ENCODE peak calls at places on chromosome X, in seven cellular contexts. One of them, this sample, is unnamed.

GRCh38 chrX:100647739-100648138 is 3.7 kb downstream of the SRPX2 start:
- DNase-seq in mesendoderm: no peak
- DNase-seq in trophoblast cell: no peak
- DNase-seq in neuronal stem cell: no peak
- DNase-seq in H9: no peak
- DNase-seq in IMR-90: no peak
- DNase-seq in H1: no peak
- DNase-seq in this sample: peak; percentile 29

GRCh38 chrX:16869393-16870094 is 618 bp downstream of the RBBP7 start:
- DNase-seq in H1: peak; percentile 48
- DNase-seq in neuronal stem cell: peak; percentile 17
- DNase-seq in trophoblast cell: peak; percentile 35
- DNase-seq in IMR-90: peak; percentile 18
- DNase-seq in mesendoderm: peak; percentile 38
- DNase-seq in H9: peak; percentile 58
- DNase-seq in this sample: peak; percentile 15

GRCh38 chrX:67961516-67961915 is 417.7 kb downstream of the AR start:
- DNase-seq in H9: no peak
- DNase-seq in mesendoderm: no peak
- DNase-seq in H1: no peak
- DNase-seq in trophoblast cell: no peak
- DNase-seq in IMR-90: no peak
- DNase-seq in neuronal stem cell: no peak
- DNase-seq in this sample: no peak

GRCh38 chrX:141220342-141221008 is 21.8 kb downstream of the SPANXC start:
- DNase-seq in neuronal stem cell: no peak
- DNase-seq in trophoblast cell: peak; percentile 15
- DNase-seq in H9: no peak
- DNase-seq in H1: no peak
- DNase-seq in IMR-90: peak; percentile 74
- DNase-seq in mesendoderm: peak; percentile 42
- DNase-seq in this sample: peak; percentile 72

GRCh38 chrX:79975605-79976004 is 38.9 kb upstream of the TBX22 start:
- DNase-seq in IMR-90: no peak
- DNase-seq in mesendoderm: no peak
- DNase-seq in trophoblast cell: no peak
- DNase-seq in H9: no peak
- DNase-seq in H1: no peak
- DNase-seq in neuronal stem cell: no peak
- DNase-seq in this sample: no peak

GRCh38 chrX:129759576-129760061 is 20.1 kb upstream of the SASH3 start:
- DNase-seq in trophoblast cell: peak; percentile 59
- DNase-seq in H1: no peak
- DNase-seq in mesendoderm: no peak
- DNase-seq in IMR-90: peak; percentile 83
- DNase-seq in H9: no peak
- DNase-seq in neuronal stem cell: no peak
- DNase-seq in this sample: peak; percentile 68

GRCh38 chrX:103254171-103254824 is 657 bp downstream of the TCEAL8 start:
- DNase-seq in trophoblast cell: peak; percentile 32
- DNase-seq in IMR-90: peak; percentile 23
- DNase-seq in neuronal stem cell: peak; percentile 45
- DNase-seq in H1: peak; percentile 73
- DNase-seq in mesendoderm: peak; percentile 98
- DNase-seq in H9: peak; percentile 98
- DNase-seq in this sample: peak; percentile 54

GRCh38 chrX:47562615-47563243 is 1.7 kb downstream of the ARAF start:
- DNase-seq in trophoblast cell: peak; percentile 19
- DNase-seq in H1: no peak
- DNase-seq in IMR-90: no peak
- DNase-seq in neuronal stem cell: no peak
- DNase-seq in mesendoderm: peak; percentile 48
- DNase-seq in H9: no peak
- DNase-seq in this sample: peak; percentile 47

GRCh38 chrX:71282514-71283408 is 674 bp upstream of the NONO start:
- DNase-seq in mesendoderm: peak; percentile 57
- DNase-seq in H1: peak; percentile 64
- DNase-seq in H9: no peak
- DNase-seq in neuronal stem cell: peak; percentile 6
- DNase-seq in IMR-90: peak; percentile 45
- DNase-seq in trophoblast cell: peak; percentile 11
- DNase-seq in this sample: no peak

GRCh38 chrX:14032383-14032782 is 2.7 kb upstream of the GEMIN8 start:
- DNase-seq in mesendoderm: peak; percentile 55
- DNase-seq in IMR-90: peak; percentile 61
- DNase-seq in H9: no peak
- DNase-seq in trophoblast cell: peak; percentile 76
- DNase-seq in neuronal stem cell: peak; percentile 35
- DNase-seq in H1: no peak
- DNase-seq in this sample: peak; percentile 47

GRCh38 chrX:150934453-150934852 is 36.0 kb upstream of the CD99L2 start:
- DNase-seq in H1: no peak
- DNase-seq in H9: peak; percentile 81
- DNase-seq in neuronal stem cell: no peak
- DNase-seq in trophoblast cell: no peak
- DNase-seq in IMR-90: peak; percentile 66
- DNase-seq in mesendoderm: peak; percentile 91
- DNase-seq in this sample: no peak

DNA sequence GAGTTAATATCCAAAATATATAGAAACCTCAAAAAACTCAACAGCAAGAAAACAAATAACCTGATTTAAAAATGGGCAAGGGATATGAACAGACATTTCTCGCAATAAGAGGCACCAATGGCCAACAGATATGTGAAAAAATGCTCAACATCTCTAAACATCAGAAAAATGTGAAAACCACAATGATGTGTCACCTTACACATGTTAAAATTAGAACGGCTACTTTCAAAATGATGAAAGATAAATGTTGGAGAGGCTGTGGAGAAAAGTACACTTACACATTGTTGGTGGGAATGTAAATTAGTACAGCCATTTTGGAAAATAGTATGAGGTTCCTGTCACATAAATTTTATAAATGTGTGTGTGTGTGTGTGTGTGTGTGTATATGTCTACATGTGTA is 731.3 kb downstream of the DMD start:
- DNase-seq in H1: no peak
- DNase-seq in IMR-90: peak; percentile 3
- DNase-seq in trophoblast cell: no peak
- DNase-seq in mesendoderm: no peak
- DNase-seq in H9: no peak
- DNase-seq in neuronal stem cell: no peak
- DNase-seq in this sample: peak; percentile 2
- H2AK5ac ChIP-seq in H1: no peak overlapping the region
- H2AK5ac ChIP-seq in IMR-90: no peak overlapping the region
- H2AK5ac ChIP-seq in trophoblast cell: no peak overlapping the region
- H2AK5ac ChIP-seq in mesendoderm: no peak overlapping the region
- H2AK5ac ChIP-seq in H9: no peak overlapping the region
- H2AK5ac ChIP-seq in neuronal stem cell: no peak overlapping the region
- H2AK5ac ChIP-seq in this sample: no peak overlapping the region

DNA sequence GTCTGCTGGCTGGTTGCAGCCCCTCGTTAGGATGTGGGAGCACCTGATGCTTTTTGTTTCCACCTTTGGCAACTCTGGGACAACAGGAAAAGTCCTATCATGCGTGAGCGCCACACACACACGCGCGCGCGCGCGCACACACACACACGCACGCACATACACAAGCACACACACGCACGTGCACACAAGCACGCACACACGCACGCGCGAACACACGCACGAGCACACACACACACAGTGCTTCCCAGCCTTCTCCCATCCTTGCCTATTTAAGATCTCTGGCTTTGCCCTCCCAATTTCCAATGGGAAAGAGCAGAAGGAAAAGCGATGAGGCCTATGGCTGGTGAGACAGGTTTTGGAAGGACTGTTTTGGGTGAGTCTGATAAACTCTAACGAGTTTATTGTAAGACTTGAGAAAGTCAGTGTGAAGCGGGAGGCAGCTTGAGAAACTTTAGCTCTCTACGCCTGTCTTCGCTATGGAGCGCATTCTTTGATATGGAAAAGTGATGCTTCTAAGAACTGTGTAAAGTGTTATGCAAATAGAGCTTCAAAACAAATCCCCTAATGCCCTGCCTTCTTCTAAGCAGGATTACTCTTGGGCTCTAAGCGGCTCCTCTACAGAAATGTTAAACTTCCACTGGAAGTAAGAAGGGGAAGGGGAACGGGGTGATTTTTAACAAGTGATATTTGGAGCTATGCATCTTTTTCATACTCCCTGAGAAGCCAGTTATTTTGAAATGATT is 11.8 kb downstream of the SUPT20HL1 start:
- DNase-seq in H1: no peak
- DNase-seq in mesendoderm: peak; percentile 22
- DNase-seq in trophoblast cell: no peak
- DNase-seq in neuronal stem cell: peak; percentile 4
- DNase-seq in IMR-90: no peak
- DNase-seq in H9: no peak
- DNase-seq in this sample: no peak
- H2AK5ac ChIP-seq in H1: peak overlapping the region; percentile 65
- H2AK5ac ChIP-seq in mesendoderm: no peak overlapping the region
- H2AK5ac ChIP-seq in trophoblast cell: no peak overlapping the region
- H2AK5ac ChIP-seq in neuronal stem cell: no peak overlapping the region
- H2AK5ac ChIP-seq in IMR-90: no peak overlapping the region
- H2AK5ac ChIP-seq in H9: no peak overlapping the region
- H2AK5ac ChIP-seq in this sample: no peak overlapping the region

GRCh38 chrX:30212172-30212571 is 3.2 kb upstream of the MAGEB2 start:
- DNase-seq in trophoblast cell: no peak
- DNase-seq in H1: no peak
- DNase-seq in H9: no peak
- DNase-seq in neuronal stem cell: no peak
- DNase-seq in mesendoderm: peak; percentile 24
- DNase-seq in IMR-90: no peak
- DNase-seq in this sample: no peak
- H2AK5ac ChIP-seq in trophoblast cell: no peak overlapping the region
- H2AK5ac ChIP-seq in H1: no peak overlapping the region
- H2AK5ac ChIP-seq in H9: no peak overlapping the region
- H2AK5ac ChIP-seq in neuronal stem cell: no peak overlapping the region
- H2AK5ac ChIP-seq in mesendoderm: no peak overlapping the region
- H2AK5ac ChIP-seq in IMR-90: no peak overlapping the region
- H2AK5ac ChIP-seq in this sample: no peak overlapping the region

GRCh38 chrX:88881536-88881935 is 134.5 kb downstream of the CPXCR1 start:
- DNase-seq in IMR-90: no peak
- DNase-seq in H9: no peak
- DNase-seq in H1: no peak
- DNase-seq in neuronal stem cell: no peak
- DNase-seq in mesendoderm: no peak
- DNase-seq in trophoblast cell: no peak
- DNase-seq in this sample: no peak
- H2AK5ac ChIP-seq in IMR-90: no peak overlapping the region
- H2AK5ac ChIP-seq in H9: no peak overlapping the region
- H2AK5ac ChIP-seq in H1: no peak overlapping the region
- H2AK5ac ChIP-seq in neuronal stem cell: no peak overlapping the region
- H2AK5ac ChIP-seq in mesendoderm: no peak overlapping the region
- H2AK5ac ChIP-seq in trophoblast cell: no peak overlapping the region
- H2AK5ac ChIP-seq in this sample: no peak overlapping the region

This sample was measured in mesenchymal stem cell.